ENCODE peak calls at places on chromosomes 4 and X, in six cellular contexts. One of them, this sample, is unnamed.

GRCh38 chr4:1765409-1766335 is 27.4 kb upstream of the FGFR3 start:
- DNase-seq in RPMI7951: no peak
- DNase-seq in psoas muscle: no peak
- DNase-seq in epithelial cell of esophagus: peak
- DNase-seq in LoVo: no peak
- DNase-seq in activated naive CD4-positive, alpha-beta T cell treated with anti-CD3 and anti-CD28 coated beads for 36 hours: no peak
- DNase-seq in this sample: no peak

GRCh38 chr4:73152893-73153292 is 83.4 kb upstream of the COX18 start:
- DNase-seq in RPMI7951: no peak
- DNase-seq in activated naive CD4-positive, alpha-beta T cell treated with anti-CD3 and anti-CD28 coated beads for 36 hours: no peak
- DNase-seq in epithelial cell of esophagus: no peak
- DNase-seq in LoVo: no peak
- DNase-seq in psoas muscle: no peak
- DNase-seq in this sample: no peak

GRCh38 chr4:16125571-16126445 is 42.0 kb upstream of the PROM1 start:
- DNase-seq in epithelial cell of esophagus: no peak
- DNase-seq in psoas muscle: no peak
- DNase-seq in RPMI7951: peak
- DNase-seq in LoVo: no peak
- DNase-seq in activated naive CD4-positive, alpha-beta T cell treated with anti-CD3 and anti-CD28 coated beads for 36 hours: peak
- DNase-seq in this sample: no peak

GRCh38 chrX:20488473-20488872 is 221.8 kb upstream of the RPS6KA3 start:
- DNase-seq in LoVo: no peak
- DNase-seq in epithelial cell of esophagus: no peak
- DNase-seq in RPMI7951: no peak
- DNase-seq in psoas muscle: no peak
- DNase-seq in activated naive CD4-positive, alpha-beta T cell treated with anti-CD3 and anti-CD28 coated beads for 36 hours: no peak
- DNase-seq in this sample: no peak

GRCh38 chrX:78710146-78710545 is 37.4 kb upstream of the LPAR4 start:
- DNase-seq in LoVo: no peak
- DNase-seq in psoas muscle: no peak
- DNase-seq in RPMI7951: peak
- DNase-seq in activated naive CD4-positive, alpha-beta T cell treated with anti-CD3 and anti-CD28 coated beads for 36 hours: no peak
- DNase-seq in epithelial cell of esophagus: no peak
- DNase-seq in this sample: no peak

GRCh38 chr4:145935253-145936141 is 3.1 kb downstream of the ZNF827 start:
- DNase-seq in epithelial cell of esophagus: no peak
- DNase-seq in psoas muscle: peak
- DNase-seq in RPMI7951: peak
- DNase-seq in activated naive CD4-positive, alpha-beta T cell treated with anti-CD3 and anti-CD28 coated beads for 36 hours: peak
- DNase-seq in LoVo: no peak
- DNase-seq in this sample: no peak

GRCh38 chr4:1082215-1083182 is 30.9 kb downstream of the RNF212 start:
- DNase-seq in LoVo: peak
- DNase-seq in activated naive CD4-positive, alpha-beta T cell treated with anti-CD3 and anti-CD28 coated beads for 36 hours: no peak
- DNase-seq in RPMI7951: peak
- DNase-seq in psoas muscle: peak
- DNase-seq in epithelial cell of esophagus: peak
- DNase-seq in this sample: no peak

GRCh38 chrX:85611926-85612325 is 232.5 kb upstream of the POF1B start:
- DNase-seq in activated naive CD4-positive, alpha-beta T cell treated with anti-CD3 and anti-CD28 coated beads for 36 hours: no peak
- DNase-seq in psoas muscle: no peak
- DNase-seq in epithelial cell of esophagus: peak
- DNase-seq in LoVo: peak
- DNase-seq in RPMI7951: peak
- DNase-seq in this sample: peak

GRCh38 chr4:55184600-55185523 is 59.5 kb upstream of the KDR start:
- DNase-seq in LoVo: no peak
- DNase-seq in epithelial cell of esophagus: peak
- DNase-seq in RPMI7951: peak
- DNase-seq in psoas muscle: no peak
- DNase-seq in activated naive CD4-positive, alpha-beta T cell treated with anti-CD3 and anti-CD28 coated beads for 36 hours: peak
- DNase-seq in this sample: peak

GRCh38 chrX:16469870-16470269 is 180.1 kb upstream of the S100G start:
- DNase-seq in epithelial cell of esophagus: no peak
- DNase-seq in activated naive CD4-positive, alpha-beta T cell treated with anti-CD3 and anti-CD28 coated beads for 36 hours: no peak
- DNase-seq in LoVo: no peak
- DNase-seq in RPMI7951: no peak
- DNase-seq in psoas muscle: no peak
- DNase-seq in this sample: no peak

GRCh38 chrX:21946925-21947641 is 6.6 kb downstream of the SMS start:
- DNase-seq in epithelial cell of esophagus: peak
- DNase-seq in RPMI7951: peak
- DNase-seq in activated naive CD4-positive, alpha-beta T cell treated with anti-CD3 and anti-CD28 coated beads for 36 hours: no peak
- DNase-seq in psoas muscle: no peak
- DNase-seq in LoVo: no peak
- DNase-seq in this sample: no peak

GRCh38 chrX:118508690-118509089 is 13.1 kb downstream of the DOCK11 start:
- DNase-seq in RPMI7951: no peak
- DNase-seq in psoas muscle: no peak
- DNase-seq in LoVo: no peak
- DNase-seq in activated naive CD4-positive, alpha-beta T cell treated with anti-CD3 and anti-CD28 coated beads for 36 hours: no peak
- DNase-seq in epithelial cell of esophagus: no peak
- DNase-seq in this sample: no peak

This sample was measured in Jurkat, Clone E6-1.